ENCODE peak calls at places on chromosomes 6 and 20, in eight cellular contexts. S is SHP77 treated with DMSO at 0.1 percent for 48 hours, W is mesenteric fat pad, Q is foreskin melanocyte, D is nephron progenitor cell, E is globus pallidus, U is hepatic stellate cell, F is left colon. Z is an unnamed sample.
A peak's percentile ranks its signal among the peaks of the same experiment; 100 is the strongest.

GRCh38 chr6:135002229-135002844 is 52.3 kb downstream of the HBS1L start:
- DNase-seq in D (no peak), S (no peak), U (no peak), E (no peak), W (no peak), F (no peak), Q (no peak), Z (no peak)

GRCh38 chr6:90261801-90262200 is 34.8 kb downstream of the BACH2 start:
- DNase-seq in E (no peak), F (no peak), W (no peak), U (no peak), Q (no peak), S (no peak), D (no peak), Z (no peak)

GRCh38 chr6:137430954-137431353 is 63.2 kb downstream of the OLIG3 start:
- DNase-seq in Q (no peak), S (no peak), W (no peak), F (no peak), D (no peak), E (no peak), U (no peak), Z (no peak)

GRCh38 chr20:21503345-21503744 is 10.5 kb downstream of the NKX2-2 start:
- DNase-seq in W (no peak), D (no peak), Q (peak; percentile 83), S (no peak), U (no peak), E (peak; percentile 58), F (no peak), Z (no peak)

GRCh38 chr20:43022568-43022967 is 167.1 kb downstream of the PTPRT start:
- DNase-seq in Q (no peak), U (no peak), S (no peak), F (no peak), E (no peak), W (no peak), D (no peak), Z (no peak)

GRCh38 chr6:42007753-42008528 is 42.4 kb upstream of the TAF8 start:
- DNase-seq in F (no peak), Q (no peak), S (no peak), D (no peak), W (no peak), E (no peak), U (no peak), Z (peak; percentile 59)

GRCh38 chr6:37433657-37434271 is 743 bp downstream of the CMTR1 start:
- DNase-seq in S (no peak), U (peak; percentile 27), D (no peak), F (no peak), Q (no peak), E (peak; percentile 38), W (no peak), Z (peak; percentile 86)

GRCh38 chr6:158529629-158530028 is 30.3 kb upstream of the TMEM181 start:
- DNase-seq in U (no peak), F (no peak), S (no peak), E (no peak), Q (no peak), D (no peak), W (peak; percentile 85), Z (no peak)

GRCh38 chr6:81801489-81801888 is 49.0 kb upstream of the TENT5A start:
- DNase-seq in D (no peak), S (no peak), Q (no peak), F (no peak), U (no peak), E (no peak), W (no peak), Z (no peak)

GRCh38 chr6:3359091-3359752 is 97.6 kb downstream of the SLC22A23 start:
- DNase-seq in W (no peak), U (no peak), E (no peak), S (no peak), F (no peak), Q (no peak), D (no peak), Z (no peak)

GRCh38 chr6:167275001-167275400 is 16.1 kb upstream of the UNC93A start:
- DNase-seq in U (no peak), E (no peak), W (no peak), F (no peak), D (no peak), S (no peak), Q (no peak), Z (no peak)

GRCh38 chr6:127190552-127190951 is 72.1 kb downstream of the RSPO3 start:
- DNase-seq in Q (no peak), D (no peak), U (no peak), W (no peak), S (no peak), E (no peak), F (no peak), Z (no peak)

GRCh38 chr6:5936611-5937010 is 70.1 kb downstream of the NRN1 start:
- DNase-seq in S (no peak), D (no peak), Q (no peak), U (no peak), W (no peak), E (no peak), F (no peak), Z (no peak)

GRCh38 chr6:145112711-145113148 is 622.6 kb downstream of the EPM2A start:
- DNase-seq in F (no peak), D (no peak), U (no peak), S (no peak), Q (no peak), E (no peak), W (no peak), Z (no peak)

GRCh38 chr6:96150431-96150830 is 134.7 kb downstream of the FUT9 start:
- DNase-seq in S (no peak), D (no peak), W (no peak), F (no peak), E (no peak), U (no peak), Q (no peak), Z (no peak)

GRCh38 chr20:57829805-57830514 is 120.1 kb upstream of the PMEPA1 start:
- DNase-seq in E (no peak), Q (no peak), D (no peak), U (no peak), F (no peak), W (no peak), S (no peak), Z (no peak)

GRCh38 chr20:53128024-53128423 is 155.9 kb downstream of the TSHZ2 start:
- DNase-seq in Q (no peak), E (no peak), U (no peak), D (no peak), F (no peak), S (no peak), W (no peak), Z (no peak)

GRCh38 chr20:21968486-21968885 is 263.0 kb downstream of the PAX1 start:
- DNase-seq in S (no peak), W (no peak), F (no peak), U (no peak), D (no peak), Q (no peak), E (no peak), Z (no peak)

GRCh38 chr6:10655508-10656055 is 38.8 kb downstream of the C6orf52 start:
- DNase-seq in D (no peak), W (no peak), F (no peak), Q (no peak), E (no peak), U (no peak), S (no peak), Z (no peak)

GRCh38 chr6:28543671-28544131 is 18.0 kb downstream of the GPX5 start:
- DNase-seq in W (no peak), D (peak; percentile 55), F (no peak), E (no peak), S (no peak), U (no peak), Q (no peak), Z (no peak)

GRCh38 chr6:107634147-107635057 is 144.5 kb downstream of the SOBP start:
- DNase-seq in E (no peak), F (no peak), U (no peak), S (no peak), W (no peak), Q (no peak), D (no peak), Z (no peak)

GRCh38 chr6:1894954-1895353 is 285.2 kb downstream of the FOXC1 start:
- DNase-seq in F (peak; percentile 66), S (no peak), W (no peak), Q (no peak), U (no peak), D (no peak), E (no peak), Z (no peak)

GRCh38 chr6:164749126-164749758 is 560.2 kb downstream of the C6orf118 start:
- DNase-seq in F (no peak), E (peak; percentile 20), W (no peak), Q (no peak), U (no peak), D (peak; percentile 43), S (no peak), Z (no peak)

GRCh38 chr20:21941941-21942805 is 236.7 kb downstream of the PAX1 start:
- DNase-seq in W (no peak), Q (no peak), D (no peak), F (no peak), U (no peak), E (no peak), S (no peak), Z (no peak)

GRCh38 chr6:144007779-144008500 is at the start of gene PLAGL1:
- DNase-seq in E (no peak), U (peak; percentile 61), D (peak; percentile 55), W (no peak), F (peak; percentile 53), S (no peak), Q (peak; percentile 5), Z (peak; percentile 53)

GRCh38 chr6:142871910-142872331 is 73.1 kb downstream of the HIVEP2 start:
- DNase-seq in F (peak; percentile 61), W (no peak), E (peak; percentile 75), D (no peak), U (peak; percentile 41), S (no peak), Q (peak; percentile 98), Z (no peak)

GRCh38 chr6:169271158-169271936 is 17.7 kb upstream of the THBS2 start:
- DNase-seq in W (no peak), F (no peak), U (no peak), Q (no peak), E (no peak), D (no peak), S (no peak), Z (no peak)

GRCh38 chr6:115396112-115396906 is 664.4 kb downstream of the FRK start:
- DNase-seq in Q (no peak), E (no peak), S (no peak), U (no peak), W (no peak), D (no peak), F (no peak), Z (no peak)

GRCh38 chr20:15475483-15475882 is 1097.8 kb downstream of the KIF16B start:
- DNase-seq in E (peak; percentile 11), W (no peak), S (peak; percentile 41), F (peak; percentile 27), Q (no peak), D (peak; percentile 17), U (no peak), Z (no peak)

GRCh38 chr6:31129130-31129529 is 8.9 kb upstream of the CDSN start:
- DNase-seq in S (no peak), U (no peak), W (no peak), F (no peak), E (no peak), D (no peak), Q (no peak), Z (no peak)